ENCODE peak calls at places on chromosome 9, in four cellular contexts. L is activated T-helper 9 cell treated with anti-CD3 and anti-CD28 coated beads, Interleukin-2, amount 50 U/mL, for 16 hours; A is T-cell; X is glutamatergic neuron. F is an unnamed sample.

GRCh38 chr9:71514344-71514975 is 253.9 kb downstream of the CEMIP2 start:
- DNase-seq in A (no peak), L (no peak), X (no peak), F (no peak)

GRCh38 chr9:74122661-74123060 is 374.5 kb upstream of the RORB start:
- DNase-seq in L (no peak), A (no peak), X (no peak), F (no peak)

GRCh38 chr9:110521211-110521610 is 58.3 kb downstream of the SVEP1 start:
- DNase-seq in L (no peak), A (no peak), X (no peak), F (no peak)

GRCh38 chr9:129143031-129143441 is 31.8 kb downstream of the PTPA start:
- DNase-seq in X (peak; percentile 89), L (peak; percentile 60), A (peak; percentile 51), F (peak; percentile 25)

GRCh38 chr9:18989097-18989496 is 43.9 kb downstream of the SAXO1 start:
- DNase-seq in X (no peak), L (no peak), A (no peak), F (no peak)

GRCh38 chr9:13485068-13485596 is 205.6 kb upstream of the MPDZ start:
- DNase-seq in X (no peak), L (no peak), A (no peak), F (no peak)

GRCh38 chr9:126638571-126639132 is 24.9 kb downstream of the LMX1B start:
- DNase-seq in L (no peak), X (peak; percentile 72), A (no peak), F (no peak)

GRCh38 chr9:70601000-70601929 is 186.8 kb upstream of the KLF9 start:
- DNase-seq in A (no peak), L (no peak), X (no peak), F (peak; percentile 55)

GRCh38 chr9:38708759-38709158 is 11.2 kb downstream of the FAM240B start:
- DNase-seq in X (no peak), A (no peak), L (no peak), F (no peak)

GRCh38 chr9:98635374-98635773 is 73.4 kb downstream of the GABBR2 start:
- DNase-seq in A (no peak), X (no peak), L (no peak), F (no peak)

GRCh38 chr9:8070779-8071444 is 271.3 kb upstream of the DMAC1 start:
- DNase-seq in X (peak; percentile 75), L (no peak), A (no peak), F (no peak)

GRCh38 chr9:124443625-124444024 is 6.6 kb upstream of the ADGRD2 start:
- DNase-seq in A (no peak), X (no peak), L (no peak), F (no peak)

GRCh38 chr9:95175523-95175922 is 142.0 kb downstream of the FANCC start:
- DNase-seq in L (no peak), A (no peak), X (peak; percentile 38), F (peak; percentile 28)

GRCh38 chr9:134224827-134225154 is 60.4 kb upstream of the RNU6ATAC start:
- DNase-seq in X (peak; percentile 8), L (no peak), A (no peak), F (no peak)

GRCh38 chr9:105449081-105449480 is 1.2 kb downstream of the FSD1L start:
- DNase-seq in L (no peak), X (no peak), A (no peak), F (no peak)

GRCh38 chr9:134883040-134883782 is 2.6 kb downstream of the FCN2 start:
- DNase-seq in L (no peak), A (no peak), X (no peak), F (no peak)

GRCh38 chr9:103991698-103992097 is 102.4 kb upstream of the SMC2 start:
- DNase-seq in L (no peak), X (no peak), A (no peak), F (no peak)

GRCh38 chr9:79257215-79257614 is 314.6 kb upstream of the TLE4 start:
- DNase-seq in L (no peak), A (no peak), X (peak; percentile 40), F (no peak)

GRCh38 chr9:129719135-129719534 is 33.7 kb downstream of the PTGES start:
- DNase-seq in X (no peak), A (no peak), L (no peak), F (no peak)

GRCh38 chr9:16982780-16983179 is 112.3 kb upstream of the BNC2 start:
- DNase-seq in L (no peak), X (no peak), A (no peak), F (no peak)

GRCh38 chr9:137064027-137064879 is 6.1 kb downstream of the SAPCD2 start:
- DNase-seq in L (peak; percentile 53), A (no peak), X (peak; percentile 86), F (no peak)

GRCh38 chr9:121652838-121653231 is 1.4 kb downstream of the DAB2IP start:
- DNase-seq in L (no peak), X (no peak), A (no peak), F (no peak)

GRCh38 chr9:127418037-127418471 is 6.1 kb upstream of the ZNF79 start:
- DNase-seq in A (no peak), X (peak; percentile 67), L (peak; percentile 24), F (no peak)

GRCh38 chr9:123434619-123435240 is 78.7 kb downstream of the CRB2 start:
- DNase-seq in A (no peak), L (no peak), X (peak; percentile 53), F (no peak)

GRCh38 chr9:75185585-75186170 is 97.4 kb downstream of the OSTF1 start:
- DNase-seq in X (peak; percentile 72), L (peak; percentile 24), A (no peak), F (peak; percentile 6)

F was measured in NCI-H510A.